ENCODE peak calls at places on chromosomes 4 and X, in nine cellular contexts. I, E, X, J, N, O, F, R and M are unnamed samples.

GRCh38 chrX:108399427-108400165 is 38.6 kb downstream of the COL4A6 start:
- DNase-seq in X (peak; percentile 10), I (peak; percentile 4), F (no peak), J (no peak), E (no peak), R (peak; percentile 35), N (no peak), O (peak; percentile 86), M (peak; percentile 5)

GRCh38 chr4:11469900-11470708 is 41.4 kb upstream of the HS3ST1 start:
- DNase-seq in F (no peak), R (no peak), I (no peak), X (no peak), O (peak; percentile 77), N (no peak), E (no peak), J (no peak), M (no peak)

GRCh38 chr4:22842360-22842759 is 149.6 kb downstream of the GBA3 start:
- DNase-seq in J (no peak), O (no peak), N (no peak), R (no peak), I (no peak), E (no peak), F (no peak), X (no peak), M (no peak)

GRCh38 chr4:54709281-54709854 is 51.6 kb downstream of the KIT start:
- DNase-seq in N (no peak), F (no peak), O (no peak), X (no peak), E (no peak), R (peak; percentile 52), I (no peak), J (no peak), M (no peak)

GRCh38 chrX:20514358-20514757 is 247.6 kb upstream of the RPS6KA3 start:
- DNase-seq in X (peak; percentile 84), O (peak; percentile 76), N (no peak), E (no peak), I (no peak), F (no peak), R (peak; percentile 67), J (no peak), M (peak; percentile 80)

GRCh38 chr4:86898562-86898961 is 6.3 kb upstream of the C4orf36 start:
- DNase-seq in N (no peak), I (no peak), J (no peak), R (no peak), F (no peak), X (no peak), O (no peak), E (no peak), M (peak; percentile 9)

GRCh38 chr4:7854697-7855370 is 84.8 kb downstream of the AFAP1 start:
- DNase-seq in N (no peak), R (no peak), I (no peak), J (no peak), E (no peak), X (peak; percentile 75), O (peak; percentile 35), F (no peak), M (no peak)

GRCh38 chr4:86487738-86488137 is 106.4 kb upstream of the PTPN13 start:
- DNase-seq in J (no peak), E (no peak), O (no peak), N (no peak), R (no peak), X (no peak), F (no peak), I (no peak), M (no peak)

GRCh38 chrX:21986596-21986995 is 45.5 kb upstream of the PHEX start:
- DNase-seq in I (no peak), F (no peak), R (peak; percentile 40), X (peak; percentile 45), N (no peak), J (no peak), O (no peak), E (no peak), M (peak; percentile 9)

GRCh38 chrX:136839196-136839595 is 41.3 kb downstream of the RBMX start:
- DNase-seq in X (no peak), N (no peak), O (no peak), I (no peak), E (no peak), R (no peak), F (no peak), J (no peak), M (no peak)

GRCh38 chrX:78105944-78106650 is 2.0 kb downstream of the PGK1 start:
- DNase-seq in R (no peak), F (peak; percentile 20), N (no peak), O (no peak), E (no peak), I (no peak), J (no peak), X (no peak), M (no peak)

GRCh38 chrX:129705988-129706387 is 32.8 kb upstream of the XPNPEP2 start:
- DNase-seq in R (no peak), E (no peak), I (no peak), O (no peak), J (no peak), N (no peak), F (no peak), X (no peak), M (no peak)

GRCh38 chr4:148354186-148354585 is 88.0 kb downstream of the NR3C2 start:
- DNase-seq in E (no peak), O (no peak), X (no peak), J (no peak), I (no peak), F (no peak), R (no peak), N (no peak), M (no peak)

GRCh38 chr4:3196670-3197359 is 52.1 kb upstream of the MSANTD1 start:
- DNase-seq in F (no peak), J (no peak), R (no peak), O (no peak), I (no peak), E (no peak), N (no peak), X (no peak), M (no peak)

GRCh38 chrX:7950865-7951264 is 23.7 kb upstream of the PNPLA4 start:
- DNase-seq in E (no peak), N (no peak), R (no peak), X (no peak), I (no peak), J (no peak), F (no peak), O (no peak), M (no peak)

GRCh38 chrX:84729809-84730208 is 227.6 kb upstream of the HDX start:
- DNase-seq in N (no peak), X (no peak), E (no peak), F (no peak), O (peak; percentile 25), J (peak; percentile 22), R (peak; percentile 51), I (no peak), M (no peak)

DNA sequence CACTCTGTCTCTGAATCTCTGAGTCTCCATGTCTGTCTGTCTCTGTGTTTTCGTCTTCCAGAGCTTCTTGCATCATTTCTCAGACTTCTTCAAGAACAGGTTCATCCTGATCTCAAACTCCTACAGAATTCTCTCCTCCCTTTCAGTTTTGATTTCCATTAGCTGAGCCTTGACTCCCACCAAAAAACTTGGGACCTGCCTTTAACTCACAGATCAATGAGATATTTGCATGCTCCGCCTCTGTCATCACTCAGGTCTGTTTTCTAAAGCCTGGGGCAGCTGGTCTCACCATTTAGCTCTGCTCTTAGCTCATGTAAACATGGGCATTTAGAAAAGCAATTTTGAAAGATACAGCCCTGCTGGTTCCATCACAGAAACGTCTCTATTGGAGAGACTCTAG is 8.6 kb downstream of the DAPP1 start:
- DNase-seq in R (no peak), I (no peak), F (no peak), O (no peak), N (no peak), J (no peak), X (no peak), E (no peak), M (no peak)
- H3K36me3 ChIP-seq in R (no peaks in the 10 kb centered on the region), I (no peaks in the 10 kb centered on the region), F (no peaks in the 10 kb centered on the region), O (no peaks in the 10 kb centered on the region), N (no peaks in the 10 kb centered on the region), J (no peaks in the 10 kb centered on the region), X (no peaks in the 10 kb centered on the region), E (no peaks in the 10 kb centered on the region), M (no peaks in the 10 kb centered on the region)

GRCh38 chr4:145093638-145094037 is 4.4 kb downstream of the ANAPC10 start:
- DNase-seq in E (no peak), X (no peak), F (no peak), R (no peak), N (no peak), J (no peak), I (no peak), O (no peak), M (no peak)

DNA sequence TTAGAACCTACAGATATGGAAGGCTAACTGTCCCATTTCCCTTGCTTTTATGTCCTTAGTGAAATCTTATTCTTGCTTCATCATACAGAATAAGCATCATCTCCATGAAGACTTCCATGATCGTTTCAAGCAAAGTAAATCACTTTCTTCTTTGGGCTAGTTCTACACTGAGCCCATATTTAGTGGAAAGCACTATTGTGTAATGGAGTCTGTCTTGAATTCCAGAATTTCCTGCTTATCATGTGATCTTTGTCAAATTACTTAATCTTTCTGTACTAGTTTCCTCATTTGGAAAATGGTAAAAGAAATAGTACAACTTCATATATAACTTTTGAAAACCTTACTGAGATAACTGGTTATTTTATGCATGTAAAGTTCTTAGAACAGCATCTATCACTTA is 7.6 kb downstream of the ANAPC10 start:
- DNase-seq in E (no peak), N (no peak), X (no peak), J (no peak), F (no peak), R (no peak), I (no peak), O (no peak), M (no peak)
- H3K36me3 ChIP-seq in E (peaks cover 70% of the 10 kb centered on the region), N (peaks cover 67% of the 10 kb centered on the region), X (peaks cover 26% of the 10 kb centered on the region), J (no peaks in the 10 kb centered on the region), F (no peaks in the 10 kb centered on the region), R (peaks cover 8% of the 10 kb centered on the region), I (peaks cover 4% of the 10 kb centered on the region), O (peaks cover 23% of the 10 kb centered on the region), M (peaks cover 9% of the 10 kb centered on the region)

DNA sequence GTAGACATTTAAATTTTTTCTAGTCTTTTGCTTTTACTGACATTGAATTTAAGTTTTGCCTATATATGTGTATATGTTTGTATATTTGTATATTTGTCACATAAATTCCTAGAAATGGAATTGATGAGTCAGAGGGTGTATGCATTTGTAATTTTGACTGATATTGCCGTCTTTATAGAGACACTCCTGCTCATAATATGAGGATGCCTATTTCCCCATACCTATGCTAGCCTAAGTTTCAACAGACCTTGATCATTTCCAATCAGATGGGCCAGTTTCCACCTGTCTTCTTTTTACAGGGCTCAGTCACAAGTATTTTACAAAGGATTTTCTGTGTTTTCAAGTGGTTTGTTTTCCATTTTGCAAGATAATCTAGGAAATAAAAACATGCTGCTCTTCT is 10.8 kb downstream of the PDLIM5 start:
- DNase-seq in N (no peak), J (no peak), R (no peak), E (no peak), F (no peak), O (no peak), X (no peak), I (no peak), M (no peak)
- H3K36me3 ChIP-seq in N (no peaks in the 10 kb centered on the region), J (no peaks in the 10 kb centered on the region), R (no peaks in the 10 kb centered on the region), E (peaks cover 6% of the 10 kb centered on the region), F (no peaks in the 10 kb centered on the region), O (peaks cover 4% of the 10 kb centered on the region), X (peaks cover 20% of the 10 kb centered on the region), I (no peaks in the 10 kb centered on the region), M (peaks cover 15% of the 10 kb centered on the region)

DNA sequence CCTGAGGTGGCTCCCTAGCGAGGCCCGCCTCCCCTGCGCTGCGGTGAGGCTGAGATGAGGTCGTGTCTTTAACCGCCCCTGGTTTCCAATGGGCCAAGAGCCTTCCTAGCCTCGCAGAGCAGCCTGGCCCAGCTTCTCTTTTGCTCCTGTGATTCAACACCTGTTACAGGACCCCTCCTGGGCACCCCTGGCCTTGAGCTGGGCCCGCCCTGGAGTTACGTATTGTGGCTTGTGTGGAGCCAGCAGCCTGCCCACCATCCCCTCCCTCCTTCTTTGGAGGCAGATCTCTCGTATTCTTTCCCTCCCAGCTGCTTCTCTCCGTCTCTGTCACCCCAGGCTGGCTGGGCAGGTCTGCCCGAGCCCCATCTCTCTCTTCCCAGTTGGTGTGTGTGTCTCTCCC is 19.3 kb upstream of the UBA1 start:
- DNase-seq in O (no peak), I (no peak), R (no peak), J (no peak), X (no peak), E (no peak), N (no peak), F (no peak), M (no peak)
- H3K36me3 ChIP-seq in O (no peaks in the 10 kb centered on the region), I (no peaks in the 10 kb centered on the region), R (peaks cover 7% of the 10 kb centered on the region), J (peaks cover 3% of the 10 kb centered on the region), X (peaks cover 3% of the 10 kb centered on the region), E (peaks cover 90% of the 10 kb centered on the region), N (peaks cover 78% of the 10 kb centered on the region), F (no peaks in the 10 kb centered on the region), M (peaks cover 21% of the 10 kb centered on the region)